ENCODE peak calls at places on chromosomes 13 and 19, in four cellular contexts. D, Z, B and F are unnamed samples.

GRCh38 chr13:42272115-42272756 is at the start of gene AKAP11:
- DNase-seq in D (peak; percentile 51), Z (peak; percentile 24), B (peak; percentile 72), F (no peak)

GRCh38 chr13:30148791-30149190 is 158.6 kb downstream of the KATNAL1 start:
- DNase-seq in D (no peak), Z (no peak), B (no peak), F (no peak)

GRCh38 chr19:11464333-11465265 is 16.2 kb downstream of the ELAVL3 start:
- DNase-seq in D (no peak), Z (no peak), B (no peak), F (no peak)

GRCh38 chr19:10881403-10882107 is 10.2 kb downstream of the CARM1 start:
- DNase-seq in D (no peak), Z (no peak), B (no peak), F (no peak)

GRCh38 chr19:2600914-2601870 is 101.3 kb downstream of the GNG7 start:
- DNase-seq in D (no peak), Z (no peak), B (no peak), F (no peak)

GRCh38 chr13:41960195-41960699 is 662 bp downstream of the VWA8 start:
- DNase-seq in D (no peak), Z (no peak), B (no peak), F (no peak)

GRCh38 chr19:8631425-8631819 is 989 bp downstream of the NFILZ start:
- DNase-seq in D (peak; percentile 66), Z (peak; percentile 83), B (peak; percentile 54), F (no peak)

GRCh38 chr19:50555447-50556235 is 12.6 kb downstream of the LRRC4B start:
- DNase-seq in D (no peak), Z (no peak), B (no peak), F (no peak)

GRCh38 chr13:23349127-23349897 is 84.2 kb downstream of the SACS start:
- DNase-seq in D (no peak), Z (no peak), B (no peak), F (peak; percentile 57)

GRCh38 chr19:39557791-39558622 is 18.0 kb upstream of the EID2 start:
- DNase-seq in D (no peak), Z (peak; percentile 18), B (no peak), F (no peak)

GRCh38 chr19:33804021-33804799 is 7.5 kb downstream of the KCTD15 start:
- DNase-seq in D (peak; percentile 94), Z (peak; percentile 79), B (no peak), F (no peak)

GRCh38 chr13:39105110-39105509 is 66.9 kb downstream of the NHLRC3 start:
- DNase-seq in D (no peak), Z (no peak), B (no peak), F (no peak)

GRCh38 chr19:13143135-13143534 is 7.0 kb downstream of the STX10 start:
- DNase-seq in D (no peak), Z (peak; percentile 88), B (no peak), F (no peak)

GRCh38 chr19:55809381-55810058 is 22.3 kb downstream of the NLRP11 start:
- DNase-seq in D (peak; percentile 79), Z (peak; percentile 32), B (no peak), F (peak; percentile 35)

GRCh38 chr13:110005563-110005962 is 219.2 kb upstream of the IRS2 start:
- DNase-seq in D (no peak), Z (no peak), B (no peak), F (no peak)

GRCh38 chr13:96982672-96983071 is 11.6 kb downstream of the OXGR1 start:
- DNase-seq in D (no peak), Z (peak; percentile 6), B (no peak), F (no peak)

GRCh38 chr13:75443356-75443958 is 38.5 kb downstream of the TBC1D4 start:
- DNase-seq in D (no peak), Z (no peak), B (no peak), F (no peak)

GRCh38 chr19:36489920-36490415 is 607 bp upstream of the ZNF566 start:
- DNase-seq in D (peak; percentile 67), Z (peak; percentile 96), B (peak; percentile 81), F (peak; percentile 83)

GRCh38 chr19:12778020-12778904 is 2.9 kb upstream of the HOOK2 start:
- DNase-seq in D (peak; percentile 88), Z (peak; percentile 75), B (peak; percentile 83), F (no peak)

GRCh38 chr13:103531278-103531677 is 465.1 kb upstream of the SLC10A2 start:
- DNase-seq in D (no peak), Z (no peak), B (no peak), F (no peak)

GRCh38 chr19:15445807-15446376 is 3.9 kb downstream of the WIZ start:
- DNase-seq in D (no peak), Z (no peak), B (peak; percentile 90), F (no peak)

GRCh38 chr19:47497821-47498520 is 14.0 kb upstream of the KPTN start:
- DNase-seq in D (no peak), Z (no peak), B (peak; percentile 65), F (no peak)

GRCh38 chr19:33259532-33259931 is 33.9 kb upstream of the SLC7A10 start:
- DNase-seq in D (no peak), Z (no peak), B (no peak), F (no peak)

GRCh38 chr19:37217533-37217854 is 520 bp upstream of the ZNF383 start:
- DNase-seq in D (no peak), Z (no peak), B (no peak), F (no peak)

GRCh38 chr13:28718186-28718537 is 608 bp downstream of the SLC46A3 start:
- DNase-seq in D (no peak), Z (no peak), B (no peak), F (no peak)

GRCh38 chr19:49957262-49957915 is 3.6 kb downstream of the SIGLEC11 start:
- DNase-seq in D (no peak), Z (no peak), B (no peak), F (no peak)

GRCh38 chr19:40315812-40316475 is 30.8 kb upstream of the AKT2 start:
- DNase-seq in D (no peak), Z (no peak), B (no peak), F (no peak)

GRCh38 chr13:99258946-99259345 is 767 bp upstream of the GPR18 start:
- DNase-seq in D (no peak), Z (no peak), B (no peak), F (no peak)

GRCh38 chr13:39951301-39951700 is 295.8 kb downstream of the COG6 start:
- DNase-seq in D (no peak), Z (no peak), B (no peak), F (no peak)

GRCh38 chr13:47945738-47946137 is 55.3 kb downstream of the SUCLA2 start:
- DNase-seq in D (no peak), Z (peak; percentile 90), B (no peak), F (peak; percentile 5)

GRCh38 chr19:8459520-8460260 is 14.9 kb downstream of the HNRNPM start:
- DNase-seq in D (no peak), Z (peak; percentile 77), B (no peak), F (no peak)

GRCh38 chr13:80276371-80277289 is 64.3 kb downstream of the SPRY2 start:
- DNase-seq in D (no peak), Z (no peak), B (no peak), F (no peak)

GRCh38 chr19:5950744-5951143 is 27.2 kb downstream of the RANBP3 start:
- DNase-seq in D (no peak), Z (no peak), B (no peak), F (no peak)
- H3K4me3 ChIP-seq in D (no peak overlapping the region), Z (no peak overlapping the region), B (no peak overlapping the region), F (no peak overlapping the region)

DNA sequence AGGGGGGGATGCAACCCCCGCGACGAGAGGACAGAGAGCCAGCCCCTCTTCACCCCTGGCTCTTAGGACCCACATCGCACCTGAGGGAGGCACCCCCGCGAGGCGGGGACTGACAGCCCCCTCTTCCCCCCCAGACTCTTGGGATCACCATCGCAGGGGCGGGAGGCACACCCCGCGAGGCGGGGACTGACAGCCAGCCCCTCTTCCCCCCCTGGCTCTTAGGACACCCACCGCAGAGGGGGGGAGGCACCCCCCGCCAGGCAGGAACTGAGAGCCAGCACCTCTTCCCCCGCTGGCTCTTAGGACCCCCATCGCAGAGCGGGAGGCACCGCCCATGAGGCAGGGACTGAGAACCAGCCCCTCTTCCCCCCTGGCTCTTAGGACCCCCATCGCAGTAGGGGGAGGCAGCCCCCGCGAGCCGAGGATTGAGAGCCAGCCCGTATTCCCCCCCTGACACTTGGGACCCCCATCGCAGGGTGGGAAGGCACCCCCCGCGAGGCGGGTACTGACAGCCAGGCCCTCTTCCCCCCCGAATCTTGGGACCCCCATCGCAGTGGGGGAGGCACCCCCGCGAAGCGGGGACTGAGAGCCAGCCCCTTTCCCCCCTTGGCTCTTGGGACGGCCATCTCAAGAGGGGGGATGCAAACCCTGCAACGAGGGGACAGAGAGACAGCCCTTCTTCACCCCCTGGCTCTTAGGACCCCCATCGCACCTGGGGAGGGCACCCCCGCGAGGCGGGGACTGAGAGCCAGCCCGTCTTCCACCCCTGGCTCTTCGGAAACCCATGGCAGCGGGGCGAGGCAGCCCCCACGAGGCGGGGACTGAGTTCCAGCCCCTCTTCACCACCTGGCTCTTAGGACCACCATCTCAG is 2425.1 kb upstream of the PCDH20 start:
- DNase-seq in D (no peak), Z (no peak), B (no peak), F (no peak)
- H3K4me3 ChIP-seq in D (no peak overlapping the region), Z (no peak overlapping the region), B (no peak overlapping the region), F (no peak overlapping the region)

GRCh38 chr19:18543814-18544475 is 572 bp upstream of the FKBP8 start:
- DNase-seq in D (peak; percentile 29), Z (peak; percentile 62), B (no peak), F (no peak)
- H3K4me3 ChIP-seq in D (peak overlapping the region; percentile 51), Z (peak overlapping the region; percentile 80), B (peak overlapping the region; percentile 75), F (peak overlapping the region; percentile 30)

DNA sequence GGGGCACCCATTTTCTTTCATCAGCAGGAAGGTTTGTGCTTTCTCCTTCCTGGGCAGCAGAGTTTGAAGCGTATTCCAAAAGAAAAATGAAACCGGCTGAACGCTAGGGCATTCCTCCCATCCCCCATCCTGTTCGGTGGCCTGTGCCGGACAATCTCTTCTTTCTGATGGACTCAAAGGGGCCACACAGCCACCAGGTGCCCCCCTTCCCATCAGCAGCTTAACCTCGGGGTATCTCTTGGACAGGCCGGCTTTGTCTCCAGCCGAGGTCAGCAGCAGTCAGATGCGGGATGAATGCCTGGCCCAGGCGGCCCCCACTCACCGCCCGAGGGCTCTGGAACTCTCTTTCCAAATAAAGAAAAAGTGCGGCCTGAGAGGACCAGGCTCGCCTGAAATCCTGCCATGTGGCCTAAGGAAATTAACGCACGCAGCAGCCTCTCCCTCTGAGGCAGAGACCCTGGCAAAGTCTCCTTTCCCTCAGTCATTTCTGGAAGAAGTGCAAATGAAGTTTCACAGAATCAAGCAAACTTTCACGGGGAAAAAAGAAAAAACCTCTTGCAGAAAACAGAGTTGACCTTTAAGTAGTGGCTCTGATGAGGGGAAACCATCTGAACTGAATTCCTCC is 67.8 kb downstream of the RASA3 start:
- DNase-seq in D (no peak), Z (no peak), B (peak; percentile 63), F (no peak)
- H3K4me3 ChIP-seq in D (no peak overlapping the region), Z (peak overlapping the region; percentile 36), B (peak overlapping the region; percentile 66), F (peak overlapping the region; percentile 33)

DNA sequence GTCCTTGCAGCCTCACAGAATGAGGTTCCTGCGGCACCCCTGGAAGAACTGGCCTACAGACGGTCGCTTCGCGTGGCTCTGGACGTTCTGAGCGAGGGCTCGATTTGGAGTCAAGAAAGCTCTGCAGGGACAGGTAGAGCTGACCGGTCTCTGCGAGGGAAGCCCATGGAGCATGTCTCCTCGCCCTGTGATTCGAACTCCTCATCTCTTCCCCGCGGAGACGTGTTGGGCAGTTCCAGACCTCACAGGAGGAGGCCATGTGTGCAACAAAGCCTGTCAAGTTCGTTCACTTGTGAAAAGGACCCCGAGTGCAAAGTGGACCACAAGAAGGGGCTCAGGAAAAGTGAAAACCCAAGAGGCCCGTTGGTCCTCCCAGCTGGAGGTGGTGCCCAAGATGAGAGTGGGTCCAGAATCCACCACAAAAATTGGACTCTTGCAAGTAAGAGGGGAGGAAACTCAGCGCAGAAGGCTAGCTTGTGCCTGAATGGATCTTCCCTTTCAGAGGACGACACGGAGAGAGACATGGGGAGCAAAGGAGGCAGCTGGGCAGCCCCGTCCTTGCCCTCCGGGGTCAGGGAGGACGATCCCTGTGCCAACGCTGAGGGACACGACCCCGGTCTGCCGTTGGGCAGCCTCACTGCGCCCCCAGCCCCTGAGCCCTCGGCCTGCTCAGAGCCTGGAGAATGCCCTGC is 23.4 kb upstream of the NDUFS7 start:
- DNase-seq in D (no peak), Z (no peak), B (no peak), F (no peak)
- H3K4me3 ChIP-seq in D (no peak overlapping the region), Z (peak overlapping the region; percentile 47), B (peak overlapping the region; percentile 44), F (peak overlapping the region; percentile 28)